ENCODE peak calls at places on chromosomes 7 and 10, in four cellular contexts. T, P, Y and L are unnamed samples.

GRCh38 chr10:16986406-16987128 is 143.0 kb downstream of the CUBN start:
- DNase-seq in T (no peak), P (no peak), Y (no peak), L (no peak)

GRCh38 chr10:121583857-121584256 is 14.4 kb downstream of the FGFR2 start:
- DNase-seq in T (no peak), P (no peak), Y (no peak), L (no peak)

GRCh38 chr10:37826806-37827205 is 30.6 kb downstream of the ZNF248 start:
- DNase-seq in T (no peak), P (no peak), Y (no peak), L (no peak)

GRCh38 chr7:27689045-27689877 is 26.6 kb upstream of the HIBADH start:
- DNase-seq in T (no peak), P (no peak), Y (no peak), L (peak; percentile 31)

GRCh38 chr7:57427594-57427993 is 22.4 kb upstream of the ZNF716 start:
- DNase-seq in T (no peak), P (no peak), Y (no peak), L (no peak)

GRCh38 chr10:11204355-11204879 is 186.7 kb downstream of the CELF2 start:
- DNase-seq in T (no peak), P (peak; percentile 35), Y (no peak), L (no peak)

GRCh38 chr7:47666164-47666862 is 84.4 kb upstream of the TNS3 start:
- DNase-seq in T (no peak), P (no peak), Y (no peak), L (no peak)

GRCh38 chr10:74113546-74113945 is 37.1 kb downstream of the AP3M1 start:
- DNase-seq in T (no peak), P (no peak), Y (no peak), L (no peak)

GRCh38 chr10:42645103-42645502 is 6.7 kb upstream of the ZNF33B start:
- DNase-seq in T (no peak), P (no peak), Y (no peak), L (no peak)

GRCh38 chr7:141590666-141591065 is 39.5 kb downstream of the AGK start:
- DNase-seq in T (no peak), P (no peak), Y (no peak), L (no peak)

GRCh38 chr10:3468919-3469638 is 296.5 kb upstream of the PITRM1 start:
- DNase-seq in T (no peak), P (no peak), Y (peak; percentile 94), L (no peak)

GRCh38 chr10:3233486-3233990 is 61.0 kb upstream of the PITRM1 start:
- DNase-seq in T (no peak), P (no peak), Y (no peak), L (no peak)

GRCh38 chr7:151736403-151736909 is 140.5 kb downstream of the PRKAG2 start:
- DNase-seq in T (no peak), P (no peak), Y (peak; percentile 95), L (no peak)

GRCh38 chr7:99002146-99002826 is 124.0 kb downstream of the TRRAP start:
- DNase-seq in T (no peak), P (no peak), Y (no peak), L (no peak)

GRCh38 chr10:117264776-117265175 is 23.9 kb downstream of the SLC18A2 start:
- DNase-seq in T (no peak), P (no peak), Y (no peak), L (no peak)

GRCh38 chr7:1121886-1122831 is 34.2 kb downstream of the GPER1 start:
- DNase-seq in T (no peak), P (no peak), Y (no peak), L (no peak)

GRCh38 chr10:103053659-103054581 is 135.8 kb downstream of the CNNM2 start:
- DNase-seq in T (peak; percentile 11), P (peak; percentile 49), Y (peak; percentile 21), L (peak; percentile 78)

DNA sequence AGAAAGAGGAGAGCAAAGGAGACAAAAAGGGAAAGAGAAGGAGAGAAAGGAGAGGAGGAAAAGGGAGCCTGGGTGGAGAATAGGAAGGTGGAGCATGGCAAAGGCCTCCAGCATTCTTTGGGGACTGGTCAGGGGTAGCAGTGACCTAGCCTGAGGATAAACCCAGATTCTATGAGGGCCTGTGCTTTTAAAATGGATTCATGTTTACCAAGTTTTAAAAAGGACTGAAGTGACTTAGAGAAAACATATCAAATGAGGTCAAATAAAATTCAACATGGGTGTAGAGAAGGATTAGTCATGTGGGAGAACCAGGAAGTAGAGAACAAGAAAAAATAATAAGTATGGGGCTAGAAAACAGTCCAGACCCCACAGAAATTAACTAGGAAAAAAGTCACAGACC is 20.7 kb downstream of the CREB3L2 start:
- DNase-seq in T (no peak), P (no peak), Y (no peak), L (no peak)
- H3K4me3 ChIP-seq in T (no peak overlapping the region), P (no peak overlapping the region), Y (no peak overlapping the region), L (no peak overlapping the region)

GRCh38 chr7:78057571-78057970 is 259.0 kb downstream of the PHTF2 start:
- DNase-seq in T (no peak), P (no peak), Y (no peak), L (no peak)

GRCh38 chr7:78052112-78052511 is 253.5 kb downstream of the PHTF2 start:
- DNase-seq in T (no peak), P (no peak), Y (no peak), L (no peak)

GRCh38 chr7:78055160-78055559 is 256.6 kb downstream of the PHTF2 start:
- DNase-seq in T (no peak), P (no peak), Y (no peak), L (no peak)

GRCh38 chr7:78055579-78055978 is 257.0 kb downstream of the PHTF2 start:
- DNase-seq in T (no peak), P (no peak), Y (no peak), L (no peak)
- H3K4me3 ChIP-seq in T (no peak overlapping the region), P (no peak overlapping the region), Y (no peak overlapping the region), L (no peak overlapping the region)

GRCh38 chr10:120186506-120186905 is 270.5 kb upstream of the PLPP4 start:
- DNase-seq in T (no peak), P (no peak), Y (no peak), L (no peak)

GRCh38 chr10:120184547-120185337 is 272.3 kb upstream of the PLPP4 start:
- DNase-seq in T (no peak), P (no peak), Y (no peak), L (no peak)

GRCh38 chr10:120181154-120181553 is 275.9 kb upstream of the PLPP4 start:
- DNase-seq in T (no peak), P (no peak), Y (no peak), L (no peak)

GRCh38 chr10:120182431-120182830 is 274.6 kb upstream of the PLPP4 start:
- DNase-seq in T (no peak), P (no peak), Y (no peak), L (no peak)

GRCh38 chr10:120183546-120183945 is 273.5 kb upstream of the PLPP4 start:
- DNase-seq in T (no peak), P (no peak), Y (no peak), L (no peak)
- H3K4me3 ChIP-seq in T (no peak overlapping the region), P (no peak overlapping the region), Y (no peak overlapping the region), L (no peak overlapping the region)

DNA sequence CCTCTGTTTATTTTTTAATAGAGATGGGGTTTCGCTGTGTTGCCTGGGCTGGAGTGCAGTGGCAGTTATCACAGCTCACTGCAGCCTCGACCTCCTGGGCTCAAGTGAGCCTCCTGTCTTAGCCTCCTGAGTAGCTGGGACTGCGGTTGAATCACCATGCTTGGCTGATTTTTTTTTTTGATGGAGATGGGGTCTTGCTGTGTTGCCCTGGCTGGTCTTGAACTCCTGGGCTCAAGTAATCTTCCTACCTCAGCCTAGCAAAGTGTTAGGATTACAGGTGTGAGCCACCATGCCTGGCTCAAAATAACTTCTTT is 8.1 kb downstream of the DYNC2I1 start:
- DNase-seq in T (no peak), P (no peak), Y (no peak), L (no peak)
- H3K4me3 ChIP-seq in T (peak overlapping the region; percentile 70), P (no peak overlapping the region), Y (peak overlapping the region; percentile 43), L (no peak overlapping the region)

DNA sequence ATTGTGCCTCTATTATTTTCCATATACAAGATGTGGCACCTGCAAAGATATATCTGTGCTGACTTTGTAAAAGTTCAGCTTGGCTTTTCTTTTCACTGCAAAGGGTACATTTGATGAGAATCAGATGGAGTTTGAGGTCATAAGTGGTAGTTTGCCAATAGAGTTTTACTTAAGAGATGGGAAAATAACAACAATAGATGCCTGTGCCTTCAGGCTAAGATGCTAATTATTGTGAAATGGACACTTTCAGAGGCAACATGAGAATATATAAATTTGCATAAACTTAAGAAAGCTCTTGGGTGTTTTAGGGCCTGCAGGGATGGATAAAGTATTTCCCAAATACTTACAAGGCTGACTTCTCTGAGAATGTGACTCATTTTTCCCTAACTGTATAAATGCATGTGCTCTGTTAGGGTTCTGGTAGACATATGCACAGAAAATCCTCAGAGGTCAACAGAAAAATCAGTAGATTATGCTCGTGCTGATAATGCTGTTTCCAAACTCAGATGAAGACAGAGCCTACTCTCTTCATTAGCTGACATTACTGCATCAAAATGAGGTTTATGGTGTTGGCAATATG is 200.3 kb upstream of the SVIL start:
- DNase-seq in T (no peak), P (no peak), Y (no peak), L (no peak)
- H3K4me3 ChIP-seq in T (no peak overlapping the region), P (no peak overlapping the region), Y (no peak overlapping the region), L (no peak overlapping the region)